ENCODE peak calls at places on chromosome 17, in ten cellular contexts. M is AG09309, K is cardiac fibroblast, Y is fibroblast of lung, T is fibroblast of mammary gland, U is AG04450, C is tibial nerve, W is retinal pigment epithelial cell, Q is ovary, B is astrocyte of the spinal cord. G is an unnamed sample.

GRCh38 chr17:75124041-75124818 is 7.3 kb downstream of the NT5C start:
- DNase-seq in M (no peak), U (no peak), Y (peak), Q (no peak), T (peak), B (peak), K (peak), C (no peak), W (peak), G (peak)

GRCh38 chr17:80992077-80992947 is 671 bp downstream of the CHMP6 start:
- DNase-seq in Q (peak), Y (no peak), T (no peak), B (no peak), C (no peak), M (no peak), K (no peak), U (no peak), W (no peak), G (no peak)

GRCh38 chr17:38354466-38354865 is 2.8 kb downstream of the SOCS7 start:
- DNase-seq in Y (no peak), W (no peak), M (no peak), Q (no peak), U (no peak), T (no peak), B (no peak), C (no peak), K (no peak), G (no peak)

GRCh38 chr17:27407916-27408846 is 48.1 kb upstream of the KSR1 start:
- DNase-seq in C (no peak), Y (peak), M (peak), T (peak), U (no peak), K (peak), W (no peak), Q (no peak), B (peak), G (peak)

GRCh38 chr17:29138184-29138955 is 41.8 kb downstream of the MYO18A start:
- DNase-seq in Y (peak), Q (no peak), U (no peak), B (no peak), K (no peak), C (no peak), T (peak), W (no peak), M (no peak), G (no peak)

GRCh38 chr17:8997994-8998628 is 23.2 kb upstream of the NTN1 start:
- DNase-seq in B (peak), C (peak), T (peak), Y (peak), W (no peak), U (no peak), K (peak), M (no peak), Q (no peak), G (peak)

GRCh38 chr17:68461122-68461539 is 3.8 kb upstream of the WIPI1 start:
- DNase-seq in Y (no peak), C (no peak), W (no peak), B (no peak), Q (no peak), U (no peak), T (no peak), M (no peak), K (no peak), G (no peak)

GRCh38 chr17:19578545-19578944 is 44.9 kb downstream of the SLC47A1 start:
- DNase-seq in K (peak), M (no peak), Q (no peak), T (no peak), B (peak), U (no peak), C (no peak), Y (no peak), W (peak), G (no peak)

GRCh38 chr17:69593351-69593715 is 178.8 kb downstream of the MAP2K6 start:
- DNase-seq in C (no peak), W (no peak), U (no peak), B (peak), Y (peak), Q (no peak), T (no peak), M (no peak), K (no peak), G (no peak)

GRCh38 chr17:49247949-49248348 is 17.4 kb upstream of the PHOSPHO1 start:
- DNase-seq in W (no peak), B (no peak), K (no peak), U (no peak), Q (no peak), M (no peak), Y (no peak), T (no peak), C (no peak), G (no peak)

GRCh38 chr17:1164935-1165556 is 14.7 kb downstream of the ABR start:
- DNase-seq in W (no peak), U (no peak), M (no peak), K (no peak), C (no peak), Y (no peak), B (no peak), T (no peak), Q (no peak), G (no peak)

GRCh38 chr17:69729937-69730336 is 315.4 kb downstream of the MAP2K6 start:
- DNase-seq in W (no peak), K (no peak), M (no peak), U (no peak), Q (no peak), C (no peak), T (peak), Y (peak), B (peak), G (no peak)

GRCh38 chr17:8964801-8965393 is 610 bp downstream of the PIK3R5 start:
- DNase-seq in Q (no peak), M (no peak), W (no peak), T (no peak), K (no peak), C (no peak), B (no peak), Y (no peak), U (no peak), G (no peak)

GRCh38 chr17:21104608-21105007 is 22.2 kb upstream of the DHRS7B start:
- DNase-seq in C (no peak), U (no peak), M (no peak), T (no peak), Q (no peak), Y (no peak), B (no peak), W (no peak), K (no peak), G (no peak)

GRCh38 chr17:72924181-72924580 is 168.3 kb downstream of the SLC39A11 start:
- DNase-seq in Q (no peak), T (no peak), W (no peak), M (no peak), U (no peak), Y (no peak), B (no peak), C (no peak), K (no peak), G (no peak)

GRCh38 chr17:61128671-61129115 is 270.9 kb upstream of the TBX2 start:
- DNase-seq in U (no peak), C (no peak), T (peak), B (no peak), W (no peak), K (peak), M (peak), Y (no peak), Q (no peak), G (peak)
- H3K4me3 ChIP-seq in U (no peak), C (no peak), T (no peak), B (no peak), W (no peak), K (no peak), M (no peak), Y (no peak), Q (no peak), G (no peak)

DNA sequence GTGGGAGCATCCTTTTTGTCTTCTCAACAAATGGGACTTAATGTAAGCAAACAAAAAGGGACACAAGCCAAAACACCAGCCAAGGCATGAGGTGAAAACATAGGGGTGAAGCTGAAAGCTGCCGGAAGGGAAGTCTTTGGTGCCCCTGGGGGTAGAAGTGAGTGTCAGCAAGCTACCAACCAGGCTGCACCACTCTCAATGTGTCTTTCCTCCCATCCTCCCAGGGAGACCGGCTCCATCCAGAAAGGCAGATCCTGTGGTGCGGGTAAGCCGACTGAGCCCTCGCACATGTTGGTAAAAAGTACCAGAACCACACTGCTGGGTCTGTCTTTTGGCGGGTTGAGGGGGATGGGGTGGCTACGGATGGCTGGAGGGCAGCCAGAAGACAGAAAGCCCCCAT is 52.0 kb upstream of the SREBF1 start:
- DNase-seq in Q (no peak), K (no peak), Y (no peak), U (no peak), B (no peak), W (no peak), M (no peak), C (no peak), T (no peak), G (no peak)
- TF ChIP-seq CTCF in Q (no peak), K (peak), Y (no peak), U (peak), B (peak), W (peak), M (peak), C (no peak), T (no peak), G (no peak)

GRCh38 chr17:13025264-13025627 is 7.4 kb upstream of the ELAC2 start:
- DNase-seq in W (no peak), M (no peak), U (no peak), K (no peak), T (no peak), Q (no peak), B (no peak), C (no peak), Y (no peak), G (no peak)

GRCh38 chr17:13025687-13026086 is 7.9 kb upstream of the ELAC2 start:
- DNase-seq in Q (no peak), M (no peak), W (no peak), K (no peak), T (no peak), U (no peak), Y (no peak), B (no peak), C (no peak), G (no peak)

GRCh38 chr17:13027246-13027645 is 9.4 kb upstream of the ELAC2 start:
- DNase-seq in C (no peak), Q (no peak), T (peak), U (no peak), W (no peak), K (no peak), Y (peak), M (no peak), B (no peak), G (no peak)

GRCh38 chr17:13024526-13025263 is 6.9 kb upstream of the ELAC2 start:
- DNase-seq in K (peak), Q (peak), B (peak), T (peak), W (peak), Y (peak), U (peak), C (no peak), M (no peak), G (peak)

GRCh38 chr17:13024033-13024432 is 6.2 kb upstream of the ELAC2 start:
- DNase-seq in M (no peak), Q (no peak), U (no peak), B (no peak), K (no peak), W (no peak), Y (no peak), C (no peak), T (no peak), G (no peak)
- H3K4me3 ChIP-seq in M (no peak), Q (peak), U (no peak), B (no peak), K (no peak), W (no peak), Y (no peak), C (no peak), T (no peak), G (no peak)

GRCh38 chr17:45322168-45322567 is 5.3 kb upstream of the MAP3K14 start:
- DNase-seq in U (no peak), K (no peak), C (no peak), B (no peak), Y (no peak), T (no peak), M (no peak), W (no peak), Q (no peak), G (no peak)
- TF ChIP-seq CTCF in U (no peak), K (no peak), C (no peak), B (no peak), Y (no peak), T (no peak), M (no peak), W (no peak), Q (no peak), G (no peak)

GRCh38 chr17:41836550-41837196 is 641 bp upstream of the NT5C3B start:
- DNase-seq in M (no peak), W (no peak), T (no peak), U (no peak), B (no peak), C (no peak), Y (peak), Q (no peak), K (no peak), G (peak)
- H3K4me3 ChIP-seq in M (peak), W (peak), T (peak), U (peak), B (peak), C (peak), Y (peak), Q (peak), K (peak), G (peak)

DNA sequence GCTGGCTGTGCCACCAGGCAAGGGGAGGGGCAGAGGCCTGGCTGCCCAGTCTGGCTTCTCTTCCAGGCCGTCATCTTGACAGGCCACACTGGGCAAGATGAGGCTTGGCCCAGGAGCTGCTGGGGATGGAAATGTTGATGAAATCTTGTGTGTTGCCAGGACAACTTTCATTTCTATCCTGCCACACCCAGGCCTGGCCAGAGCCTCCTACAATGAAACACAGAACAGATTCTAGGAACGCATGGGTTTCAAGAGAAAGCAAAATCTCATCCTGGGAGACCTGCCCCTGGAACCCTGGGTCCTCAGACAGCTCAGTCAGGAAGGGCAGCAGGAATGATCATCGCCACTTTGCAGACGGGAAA is 9.3 kb downstream of the HEXIM2 start:
- DNase-seq in K (peak), W (no peak), C (peak), U (no peak), T (peak), B (peak), M (peak), Q (no peak), Y (peak), G (peak)
- TF ChIP-seq CTCF in K (no peak), W (no peak), C (no peak), U (no peak), T (no peak), B (no peak), M (no peak), Q (no peak), Y (no peak), G (no peak)

GRCh38 chr17:74116087-74116717 is 87.3 kb upstream of the RPL38 start:
- DNase-seq in U (no peak), B (peak), C (no peak), Q (no peak), T (no peak), K (no peak), M (no peak), Y (peak), W (no peak), G (no peak)

GRCh38 chr17:74117999-74118421 is 85.5 kb upstream of the RPL38 start:
- DNase-seq in B (no peak), W (no peak), U (no peak), C (no peak), T (no peak), M (no peak), K (no peak), Y (no peak), Q (no peak), G (no peak)

GRCh38 chr17:74118504-74118903 is 85.0 kb upstream of the RPL38 start:
- DNase-seq in M (no peak), U (no peak), C (no peak), K (no peak), Q (no peak), T (no peak), B (no peak), W (no peak), Y (no peak), G (no peak)

GRCh38 chr17:74115586-74115985 is 87.9 kb upstream of the RPL38 start:
- DNase-seq in B (no peak), K (no peak), M (no peak), Q (no peak), C (no peak), T (no peak), U (no peak), Y (no peak), W (no peak), G (no peak)

GRCh38 chr17:74117087-74117486 is 86.4 kb upstream of the RPL38 start:
- DNase-seq in Y (no peak), Q (no peak), T (no peak), B (no peak), U (no peak), K (no peak), M (no peak), C (no peak), W (no peak), G (no peak)
- H3K4me3 ChIP-seq in Y (no peak), Q (no peak), T (no peak), B (no peak), U (no peak), K (no peak), M (no peak), C (no peak), W (no peak), G (no peak)

G was measured in fibroblast of villous mesenchyme.